ENCODE peak calls at places on chromosomes 7 and 10, in eight cellular contexts. J, G, F, A, M, W, B and K are unnamed samples.

GRCh38 chr10:89805599-89806013 is 104.2 kb downstream of the KIF20B start:
- DNase-seq in A (no peak), J (no peak), W (no peak), M (no peak), F (no peak), G (peak), B (no peak), K (peak)

GRCh38 chr7:117719377-117719776 is 153.9 kb downstream of the CTTNBP2 start:
- DNase-seq in B (no peak), G (no peak), F (no peak), W (no peak), J (no peak), A (no peak), M (no peak), K (no peak)

GRCh38 chr7:155296006-155296787 is 1.5 kb upstream of the INSIG1 start:
- DNase-seq in G (no peak), A (no peak), W (no peak), M (no peak), B (no peak), F (no peak), J (no peak), K (no peak)

GRCh38 chr7:129494041-129494440 is 8.3 kb upstream of the SMKR1 start:
- DNase-seq in G (peak), B (no peak), A (no peak), W (no peak), M (no peak), J (peak), F (peak), K (no peak)

GRCh38 chr7:78530351-78530750 is 731.8 kb downstream of the PHTF2 start:
- DNase-seq in B (no peak), F (peak), W (no peak), A (no peak), J (peak), M (no peak), G (no peak), K (no peak)

GRCh38 chr10:97169911-97170693 is 15.7 kb downstream of the SLIT1 start:
- DNase-seq in W (peak), G (no peak), J (no peak), F (no peak), B (no peak), A (no peak), M (no peak), K (no peak)

GRCh38 chr10:104123397-104123796 is 1.4 kb downstream of the SFR1 start:
- DNase-seq in F (peak), B (no peak), J (no peak), M (no peak), W (no peak), A (no peak), G (no peak), K (peak)

GRCh38 chr10:107653832-107654287 is 489.4 kb upstream of the SORCS1 start:
- DNase-seq in J (peak), A (no peak), W (no peak), M (no peak), B (no peak), G (peak), F (peak), K (peak)

DNA sequence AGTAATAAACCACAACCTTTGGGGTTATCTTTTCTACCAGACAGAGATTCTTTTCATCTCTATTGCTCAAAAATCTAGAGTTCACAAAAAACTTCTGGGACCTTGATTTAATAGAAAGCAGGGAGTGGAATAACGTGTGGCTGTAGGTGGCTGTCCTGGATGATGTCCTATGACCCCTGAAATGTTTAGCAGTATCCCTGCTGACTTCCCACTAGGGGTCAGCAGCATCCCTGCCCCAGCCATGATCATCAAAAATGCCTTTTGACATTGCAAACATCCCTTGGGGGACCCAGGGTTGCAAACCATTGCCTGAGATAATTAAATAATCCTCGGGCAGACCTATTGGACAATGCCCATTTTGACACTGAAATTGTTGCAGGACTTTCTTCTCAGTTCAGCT is 177.1 kb downstream of the USP6NL start:
- DNase-seq in J (no peak), G (no peak), B (no peak), A (no peak), W (no peak), F (no peak), M (peak), K (peak)
- TF ChIP-seq CTCF in J (no peak), G (peak), B (peak), A (no peak), W (no peak), F (no peak), M (peak), K (peak)

GRCh38 chr10:42865716-42866114 is 83.1 kb downstream of the BMS1 start:
- DNase-seq in M (no peak), J (no peak), F (no peak), A (peak), W (no peak), B (no peak), G (no peak), K (no peak)

GRCh38 chr10:42867571-42867970 is 85.0 kb downstream of the BMS1 start:
- DNase-seq in A (no peak), M (no peak), B (no peak), F (no peak), J (no peak), G (no peak), W (no peak), K (no peak)

GRCh38 chr10:42868530-42868929 is 85.9 kb downstream of the BMS1 start:
- DNase-seq in F (no peak), A (no peak), G (no peak), W (no peak), J (no peak), M (no peak), B (no peak), K (no peak)

GRCh38 chr10:42866115-42866995 is 83.8 kb downstream of the BMS1 start:
- DNase-seq in W (peak), B (peak), M (peak), J (peak), G (no peak), A (no peak), F (peak), K (peak)

DNA sequence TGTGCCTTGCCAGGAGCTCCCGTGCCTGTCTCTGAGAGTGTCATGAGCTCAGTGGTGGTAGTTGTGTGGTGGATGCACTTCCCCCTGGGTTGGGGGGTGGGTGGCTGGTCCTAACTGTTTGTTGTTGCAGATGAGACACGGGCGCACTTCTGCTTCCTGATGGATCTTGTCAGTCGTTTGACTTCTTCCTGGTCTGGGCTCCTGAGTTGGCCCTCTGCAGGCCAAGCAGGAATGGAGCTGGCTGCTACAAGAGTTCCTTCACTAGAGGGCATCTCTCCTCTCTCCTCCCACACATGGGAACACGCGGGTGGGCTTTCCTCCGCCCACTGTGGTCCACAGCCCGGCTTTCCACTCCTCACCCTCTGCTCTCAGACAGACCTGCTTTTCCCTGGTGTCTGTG is 82.0 kb downstream of the BMS1 start:
- DNase-seq in G (no peak), F (peak), W (no peak), A (no peak), B (peak), J (no peak), M (peak), K (no peak)
- TF ChIP-seq CTCF in G (no peak), F (peak), W (no peak), A (no peak), B (no peak), J (peak), M (peak), K (no peak)

DNA sequence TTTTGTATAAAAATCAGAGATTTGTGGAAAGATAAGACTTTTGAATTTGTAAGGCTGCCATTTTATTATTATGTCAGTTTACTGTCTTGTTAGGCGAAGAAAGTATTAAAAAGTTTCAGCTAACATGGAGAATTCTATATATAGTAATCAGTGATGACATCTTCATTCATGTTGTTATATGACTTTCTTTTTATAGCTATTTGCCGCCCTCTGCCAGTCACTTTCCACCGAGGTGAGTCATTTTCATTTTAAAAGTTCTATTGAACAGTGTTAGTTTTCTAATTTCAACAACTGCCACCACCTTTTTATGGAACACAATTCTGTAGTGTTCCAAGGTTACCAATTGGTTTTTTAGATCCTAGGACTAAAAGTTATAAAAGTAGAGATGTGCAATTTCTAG is 11.8 kb downstream of the CUTC start:
- DNase-seq in W (no peak), M (no peak), J (no peak), A (no peak), F (no peak), B (no peak), G (no peak), K (no peak)
- TF ChIP-seq CTCF in W (no peak), M (no peak), J (no peak), A (no peak), F (no peak), B (no peak), G (no peak), K (no peak)

DNA sequence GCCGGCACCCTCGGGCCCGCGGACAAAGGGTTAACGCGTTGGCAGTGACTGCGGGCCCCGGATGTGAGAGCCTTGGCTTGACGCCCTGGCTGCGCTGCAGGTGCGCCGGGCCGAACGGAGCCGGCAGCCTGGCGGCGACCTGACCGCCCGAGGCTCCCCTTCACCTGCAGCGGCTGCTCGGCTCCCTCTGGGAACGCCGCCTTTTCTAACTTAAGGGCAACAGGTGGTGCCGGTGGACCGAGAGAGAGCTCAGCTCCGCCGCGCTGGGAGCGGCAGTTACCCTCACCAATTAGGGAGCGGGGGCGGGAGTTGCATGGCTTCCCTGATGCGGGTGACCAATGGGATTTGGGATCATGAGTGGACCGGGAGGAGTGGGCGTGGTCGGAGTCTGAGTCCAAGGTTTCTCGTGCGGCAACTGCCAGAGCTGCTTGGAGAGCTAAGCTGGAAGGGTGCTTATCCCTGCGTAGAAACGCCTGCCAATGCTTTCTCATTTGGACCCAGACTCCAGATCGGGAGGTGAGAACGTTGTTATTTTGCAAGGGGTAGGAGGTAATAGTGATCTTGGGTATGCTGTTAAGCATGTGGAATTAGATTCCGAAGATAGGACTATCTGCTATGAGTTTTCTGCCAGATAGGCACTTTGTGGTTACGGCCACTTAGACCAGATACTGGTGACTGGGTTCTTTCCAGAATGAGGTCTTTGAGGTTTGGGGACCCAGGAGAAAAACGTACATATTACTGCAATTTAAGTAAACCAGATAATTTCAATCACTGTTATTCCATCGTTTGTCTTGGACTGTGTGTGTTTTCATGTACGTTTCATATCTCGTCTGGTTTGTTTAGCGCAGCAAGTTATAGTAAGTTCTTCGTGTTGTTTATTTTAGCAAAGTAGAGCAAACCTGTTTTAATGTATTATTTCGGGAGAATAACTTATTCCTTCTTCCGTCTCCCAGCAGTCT is at the start of gene ARL4A:
- DNase-seq in W (peak), J (peak), M (peak), G (peak), A (peak), B (peak), F (peak), K (peak)
- TF ChIP-seq CTCF in W (peak), J (peak), M (peak), G (no peak), A (no peak), B (no peak), F (peak), K (peak)

GRCh38 chr10:63700935-63701263 is 179.7 kb downstream of the REEP3 start:
- DNase-seq in G (no peak), J (no peak), W (no peak), A (no peak), M (no peak), F (peak), B (no peak), K (no peak)

GRCh38 chr10:63699785-63700184 is 178.6 kb downstream of the REEP3 start:
- DNase-seq in G (no peak), A (no peak), B (no peak), F (peak), W (peak), M (no peak), J (no peak), K (no peak)

GRCh38 chr10:63700209-63700934 is 179.2 kb downstream of the REEP3 start:
- DNase-seq in F (peak), M (no peak), B (no peak), G (no peak), A (no peak), W (peak), J (peak), K (no peak)

GRCh38 chr10:63697956-63698814 is 177.0 kb downstream of the REEP3 start:
- DNase-seq in A (no peak), G (no peak), J (no peak), W (no peak), F (no peak), M (no peak), B (no peak), K (no peak)

GRCh38 chr10:63698815-63699205 is 177.6 kb downstream of the REEP3 start:
- DNase-seq in J (no peak), F (no peak), M (no peak), W (no peak), B (no peak), A (no peak), G (no peak), K (no peak)
- TF ChIP-seq CTCF in J (no peak), F (no peak), M (no peak), W (no peak), B (no peak), A (no peak), G (no peak), K (no peak)

DNA sequence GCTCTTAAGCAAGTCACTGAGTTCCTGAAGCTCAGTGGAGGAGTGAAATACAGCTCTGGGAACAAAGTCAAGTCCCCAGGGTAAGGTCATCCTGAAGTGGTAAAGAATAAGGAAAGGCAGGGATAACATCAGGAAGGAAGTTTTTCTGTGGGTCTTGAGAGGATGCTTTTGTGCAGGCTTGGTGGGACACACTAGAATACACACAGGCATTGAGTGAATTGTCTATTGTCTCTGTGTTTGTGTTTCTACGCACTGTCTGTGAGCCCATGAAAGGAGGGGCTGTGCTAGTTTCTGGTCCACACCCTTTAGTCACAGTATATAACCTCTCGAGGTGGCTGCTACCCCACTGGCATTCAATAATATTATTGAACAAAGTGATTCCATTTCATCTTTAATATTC is 95.8 kb upstream of the ABCB5 start:
- DNase-seq in J (no peak), G (no peak), W (no peak), A (no peak), B (no peak), M (no peak), F (no peak), K (no peak)
- TF ChIP-seq CTCF in J (no peak), G (no peak), W (no peak), A (no peak), B (no peak), M (no peak), F (no peak), K (no peak)

GRCh38 chr7:150381096-150381495 is 2.0 kb downstream of the ZNF775 start:
- DNase-seq in J (no peak), W (no peak), B (no peak), G (no peak), M (no peak), A (no peak), F (no peak), K (no peak)
- TF ChIP-seq CTCF in J (no peak), W (no peak), B (no peak), G (no peak), M (no peak), A (no peak), F (no peak), K (no peak)

DNA sequence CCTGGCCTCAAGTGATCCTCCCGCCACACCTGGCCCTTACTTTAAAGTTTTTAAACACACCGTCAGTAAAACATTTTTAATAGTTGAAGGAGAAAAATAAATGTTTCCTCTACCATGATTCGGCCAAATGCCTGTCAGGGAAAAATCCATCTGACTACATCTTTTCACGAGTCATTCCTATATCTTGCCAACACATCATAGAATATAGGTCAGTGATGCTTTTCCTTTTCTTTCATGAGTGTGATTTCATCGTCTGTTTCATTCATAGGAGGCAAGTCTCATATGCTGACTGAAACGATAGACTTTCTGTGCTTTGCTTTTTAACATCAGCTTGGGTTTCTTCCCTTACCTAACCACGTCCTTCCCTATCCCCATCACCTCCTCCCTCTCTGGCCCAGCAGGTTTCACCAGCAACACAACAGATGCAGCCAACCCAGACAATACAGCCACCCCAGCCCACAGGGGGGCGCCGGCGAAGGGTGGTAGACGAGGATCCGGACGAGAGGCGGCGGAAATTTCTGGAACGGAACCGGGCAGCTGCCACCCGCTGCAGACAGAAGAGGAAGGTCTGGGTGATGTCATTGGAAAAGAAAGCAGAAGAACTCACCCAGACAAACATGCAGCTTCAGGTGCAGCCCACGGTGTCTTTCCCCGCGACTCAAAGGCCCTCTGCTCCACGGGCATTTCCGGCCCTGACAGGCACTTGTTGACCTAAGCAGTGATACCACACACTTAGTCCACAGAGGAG is 149.2 kb downstream of the TRIL start:
- DNase-seq in B (peak), J (peak), W (no peak), F (peak), M (peak), G (no peak), A (no peak), K (no peak)
- TF ChIP-seq CTCF in B (no peak), J (no peak), W (no peak), F (no peak), M (peak), G (no peak), A (no peak), K (peak)